ENCODE peak calls at places on chromosome 4, in four cellular contexts. W is uterus, D is sigmoid colon, B is K562. F is an unnamed sample.

GRCh38 chr4:26388671-26389070 is 67.9 kb downstream of the RBPJ start:
- DNase-seq in W (no peak), D (no peak), B (no peak), F (no peak)

GRCh38 chr4:37666625-37667071 is 19.5 kb downstream of the RELL1 start:
- DNase-seq in W (peak; percentile 65), D (no peak), B (no peak), F (no peak)

GRCh38 chr4:3812211-3812934 is 46.2 kb downstream of the ADRA2C start:
- DNase-seq in W (no peak), D (no peak), B (no peak), F (peak; percentile 57)

GRCh38 chr4:26319467-26320158 is 1.2 kb upstream of the RBPJ start:
- DNase-seq in W (peak; percentile 99), D (peak; percentile 99), B (peak; percentile 81), F (peak; percentile 99)

GRCh38 chr4:26048378-26048882 is 134.4 kb downstream of the SMIM20 start:
- DNase-seq in W (peak; percentile 89), D (peak; percentile 90), B (no peak), F (no peak)

GRCh38 chr4:151667666-151668065 is 93.1 kb downstream of the GATB start:
- DNase-seq in W (no peak), D (no peak), B (no peak), F (no peak)

GRCh38 chr4:128288689-128289106 is 1.1 kb upstream of the PGRMC2 start:
- DNase-seq in W (no peak), D (no peak), B (no peak), F (no peak)

GRCh38 chr4:88211473-88212252 is 53.2 kb upstream of the ABCG2 start:
- DNase-seq in W (peak; percentile 64), D (no peak), B (peak; percentile 49), F (no peak)

GRCh38 chr4:113086172-113086695 is 36.8 kb downstream of the ANK2 start:
- DNase-seq in W (no peak), D (no peak), B (no peak), F (no peak)

GRCh38 chr4:28256295-28256694 is 1395.7 kb downstream of the STIM2 start:
- DNase-seq in W (no peak), D (no peak), B (no peak), F (no peak)

GRCh38 chr4:53885668-53886067 is 178.7 kb downstream of the CHIC2 start:
- DNase-seq in W (no peak), D (no peak), B (no peak), F (no peak)

GRCh38 chr4:140249351-140249750 is 95.4 kb upstream of the MAML3 start:
- DNase-seq in W (no peak), D (no peak), B (no peak), F (no peak)

GRCh38 chr4:19429684-19430083 is 822.0 kb upstream of the SLIT2 start:
- DNase-seq in W (no peak), D (no peak), B (no peak), F (no peak)

GRCh38 chr4:105058177-105058812 is 88.4 kb upstream of the TET2 start:
- DNase-seq in W (no peak), D (no peak), B (no peak), F (no peak)

GRCh38 chr4:74021617-74022016 is 16.9 kb downstream of the CXCL3 start:
- DNase-seq in W (no peak), D (no peak), B (no peak), F (no peak)

GRCh38 chr4:16264798-16265197 is 38.5 kb upstream of the TAPT1 start:
- DNase-seq in W (no peak), D (no peak), B (no peak), F (no peak)

GRCh38 chr4:38023347-38024202 is 63.4 kb downstream of the PTTG2 start:
- DNase-seq in W (no peak), D (no peak), B (no peak), F (no peak)

GRCh38 chr4:139175647-139176298 is 1.2 kb downstream of the ELF2 start:
- DNase-seq in W (no peak), D (no peak), B (no peak), F (no peak)

GRCh38 chr4:6549890-6550620 is 24.9 kb upstream of the MAN2B2 start:
- DNase-seq in W (no peak), D (no peak), B (no peak), F (no peak)

GRCh38 chr4:11070813-11071212 is 357.9 kb downstream of the HS3ST1 start:
- DNase-seq in W (no peak), D (no peak), B (no peak), F (no peak)

GRCh38 chr4:60822986-60823385 is 377.1 kb upstream of the ADGRL3 start:
- DNase-seq in W (no peak), D (no peak), B (no peak), F (no peak)

GRCh38 chr4:140289486-140289885 is 84.0 kb upstream of the SCOC start:
- DNase-seq in W (no peak), D (no peak), B (no peak), F (no peak)

GRCh38 chr4:170374770-170375169 is 285.0 kb upstream of the AADAT start:
- DNase-seq in W (no peak), D (no peak), B (peak; percentile 10), F (no peak)

GRCh38 chr4:39541987-39542632 is 14.9 kb upstream of the UGDH start:
- DNase-seq in W (no peak), D (no peak), B (no peak), F (no peak)

GRCh38 chr4:26953770-26954423 is 93.3 kb downstream of the STIM2 start:
- DNase-seq in W (no peak), D (no peak), B (no peak), F (no peak)

GRCh38 chr4:176393306-176394013 is 73.7 kb downstream of the SPCS3 start:
- DNase-seq in W (no peak), D (no peak), B (no peak), F (no peak)

GRCh38 chr4:118757761-118758213 is 72.6 kb downstream of the METTL14 start:
- DNase-seq in W (no peak), D (no peak), B (no peak), F (no peak)

GRCh38 chr4:2291705-2292651 is 30.1 kb upstream of the MXD4 start:
- DNase-seq in W (no peak), D (peak; percentile 61), B (no peak), F (no peak)

GRCh38 chr4:51884055-51884454 is 41.1 kb downstream of the DCUN1D4 start:
- DNase-seq in W (no peak), D (no peak), B (no peak), F (no peak)

GRCh38 chr4:165359501-165359900 is 19.3 kb upstream of the CPE start:
- DNase-seq in W (no peak), D (no peak), B (no peak), F (no peak)

GRCh38 chr4:25100156-25100555 is 60.1 kb downstream of the SEPSECS start:
- DNase-seq in W (no peak), D (no peak), B (no peak), F (no peak)

GRCh38 chr4:818106-818921 is 7.6 kb downstream of the CPLX1 start:
- DNase-seq in W (no peak), D (peak; percentile 66), B (no peak), F (peak; percentile 64)

GRCh38 chr4:26410385-26411293 is 79.6 kb downstream of the CCKAR start:
- DNase-seq in W (peak; percentile 44), D (no peak), B (peak; percentile 14), F (no peak)

GRCh38 chr4:2082118-2082517 is 23.0 kb downstream of the NAT8L start:
- DNase-seq in W (no peak), D (peak; percentile 13), B (no peak), F (peak; percentile 33)

GRCh38 chr4:107736037-107736436 is 16.0 kb upstream of the PAPSS1 start:
- DNase-seq in W (no peak), D (no peak), B (no peak), F (no peak)
- H3K4me1 ChIP-seq in W (no peaks in the 10 kb centered on the region), D (peaks cover 2% of the 10 kb centered on the region), B (peaks cover 8% of the 10 kb centered on the region), F (peaks cover 2% of the 10 kb centered on the region)

DNA sequence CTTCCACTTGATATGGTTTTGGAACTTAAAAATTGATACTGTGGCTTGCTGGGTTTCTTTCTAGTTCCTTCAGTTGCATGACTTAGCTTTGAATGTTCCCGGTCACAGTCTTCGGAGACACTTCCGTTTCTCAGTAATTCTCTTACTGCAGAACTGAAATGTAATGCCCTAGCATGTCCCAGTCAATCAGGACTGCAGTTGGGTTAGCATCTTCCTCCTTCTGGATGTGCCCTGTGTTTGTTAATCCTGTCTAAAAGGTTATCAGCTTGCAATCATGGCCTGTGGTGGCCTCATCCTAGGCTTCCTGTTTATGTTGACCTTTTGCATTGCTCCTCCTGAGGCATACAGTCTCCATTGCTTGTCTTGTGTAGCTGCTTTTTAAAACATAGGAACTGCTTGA is 275.9 kb downstream of the ARHGAP10 start:
- DNase-seq in W (no peak), D (no peak), B (no peak), F (no peak)
- H3K4me3 ChIP-seq in W (no peak overlapping the region), D (no peak overlapping the region), B (no peak overlapping the region), F (no peak overlapping the region)

DNA sequence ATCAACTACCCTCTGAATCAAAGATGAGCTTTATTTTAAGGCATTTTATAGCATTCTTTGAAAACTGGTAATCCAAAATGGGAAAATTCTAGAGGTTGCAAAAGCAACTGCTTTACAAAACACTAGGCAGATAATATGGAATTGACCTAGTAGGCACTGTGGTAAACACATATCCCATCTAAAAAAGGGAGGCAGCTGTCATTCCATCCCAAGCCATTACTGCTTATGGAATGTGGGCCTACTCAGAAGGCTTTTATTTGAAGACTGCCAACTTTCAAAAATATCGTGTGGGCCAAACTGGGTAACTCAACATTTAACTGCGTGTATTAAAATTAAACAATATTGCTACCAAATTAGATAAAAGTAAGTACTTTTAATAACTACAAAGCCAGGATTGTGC is 19.3 kb downstream of the UBE2D3 start:
- DNase-seq in W (no peak), D (no peak), B (no peak), F (no peak)
- H3K4me1 ChIP-seq in W (no peaks in the 10 kb centered on the region), D (no peaks in the 10 kb centered on the region), B (no peaks in the 10 kb centered on the region), F (peaks cover 36% of the 10 kb centered on the region)

GRCh38 chr4:148055844-148056243 is 324.0 kb downstream of the ARHGAP10 start:
- DNase-seq in W (no peak), D (no peak), B (no peak), F (no peak)

GRCh38 chr4:148056879-148057278 is 325.0 kb downstream of the ARHGAP10 start:
- DNase-seq in W (no peak), D (no peak), B (peak; percentile 22), F (peak; percentile 74)

GRCh38 chr4:148058160-148058859 is 326.4 kb downstream of the ARHGAP10 start:
- DNase-seq in W (no peak), D (no peak), B (no peak), F (no peak)

GRCh38 chr4:148059617-148060180 is 327.8 kb downstream of the ARHGAP10 start:
- DNase-seq in W (no peak), D (no peak), B (no peak), F (no peak)

DNA sequence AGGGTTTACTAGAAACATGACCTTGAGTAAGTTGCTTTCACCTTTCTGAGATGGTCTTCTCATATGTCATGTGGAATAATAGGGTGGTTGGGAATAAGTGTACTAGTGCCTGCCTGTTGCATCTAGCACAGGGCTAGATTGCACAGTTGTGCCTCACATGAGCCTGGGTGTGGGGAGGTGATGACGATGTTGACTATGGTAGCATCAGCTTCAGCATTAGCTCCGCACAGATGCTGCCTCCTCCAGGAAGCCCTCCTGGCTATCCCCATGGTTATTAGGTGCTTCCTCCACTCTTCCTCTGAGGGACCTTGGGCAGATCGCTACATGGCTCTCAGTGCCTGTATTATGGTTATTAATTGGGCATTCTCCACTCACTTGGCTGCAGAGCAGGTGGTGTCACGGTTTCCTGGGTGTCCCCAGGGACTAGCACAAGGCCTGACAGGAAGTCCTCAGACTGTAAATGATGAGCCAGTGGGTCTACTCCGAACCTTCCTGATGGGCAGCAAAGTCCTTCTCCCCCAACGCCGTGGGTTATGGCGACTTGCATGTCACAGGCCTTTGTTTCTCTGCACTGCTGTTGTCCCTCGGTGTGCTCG is 325.6 kb downstream of the ARHGAP10 start:
- DNase-seq in W (no peak), D (no peak), B (no peak), F (no peak)
- H3K4me3 ChIP-seq in W (no peak overlapping the region), D (no peak overlapping the region), B (no peak overlapping the region), F (no peak overlapping the region)

GRCh38 chr4:5034206-5034605 is 14.9 kb upstream of the CYTL1 start:
- DNase-seq in W (no peak), D (no peak), B (no peak), F (no peak)
- H3K4me1 ChIP-seq in W (no peaks in the 10 kb centered on the region), D (no peaks in the 10 kb centered on the region), B (peaks cover 52% of the 10 kb centered on the region), F (peaks cover 25% of the 10 kb centered on the region)

F was measured in upper lobe of right lung.